ENCODE peak calls at places on chromosomes 7 and 10, in eight cellular contexts. A is HepG2, G is HCT116, H is K562, I is GM12878, L is upper lobe of left lung, N is Panc1, W is GM23338. Q is an unnamed sample. For H3K4me1, the result is how much of the 10 kb centered on the place peaks cover.

GRCh38 chr7:73746378-73746777 is 7.8 kb upstream of the ABHD11 start:
- ATAC-seq in A (no peak), G (no peak), H (no peak), I (no peak), L (no peak), N (no peak), W (no peak), Q (peak)

GRCh38 chr10:93272884-93273675 is 199.4 kb downstream of the CYP26A1 start:
- ATAC-seq in A (no peak), G (no peak), H (no peak), I (no peak), L (no peak), N (no peak), W (peak), Q (no peak)

GRCh38 chr10:100192350-100192749 is 6.5 kb upstream of the ERLIN1 start:
- ATAC-seq in A (no peak), G (no peak), H (no peak), I (no peak), L (peak), N (no peak), W (no peak), Q (no peak)

GRCh38 chr10:3239920-3240909 is 67.6 kb upstream of the PITRM1 start:
- ATAC-seq in A (peak), G (peak), H (no peak), I (peak), L (peak), N (no peak), W (no peak), Q (peak)

GRCh38 chr7:15085361-15085760 is 182.8 kb upstream of the DGKB start:
- ATAC-seq in A (no peak), G (no peak), H (no peak), I (no peak), L (no peak), N (no peak), W (no peak), Q (no peak)

GRCh38 chr7:50534690-50535290 is 30.4 kb downstream of the DDC start:
- ATAC-seq in A (peak), G (peak), H (peak), I (no peak), L (peak), N (peak), W (peak), Q (no peak)

GRCh38 chr10:90130321-90131086 is 429.1 kb downstream of the KIF20B start:
- ATAC-seq in A (no peak), G (no peak), H (no peak), I (peak), L (no peak), N (no peak), W (no peak), Q (no peak)

GRCh38 chr10:71239946-71240795 is 27.8 kb downstream of the UNC5B start:
- ATAC-seq in A (no peak), G (no peak), H (no peak), I (peak), L (no peak), N (no peak), W (no peak), Q (no peak)

GRCh38 chr10:124985162-124985561 is 43.2 kb downstream of the ZRANB1 start:
- ATAC-seq in A (no peak), G (no peak), H (no peak), I (no peak), L (no peak), N (no peak), W (no peak), Q (no peak)

GRCh38 chr10:128263891-128264688 is 137.9 kb upstream of the MKI67 start:
- ATAC-seq in A (peak), G (peak), H (peak), I (peak), L (peak), N (peak), W (peak), Q (no peak)

GRCh38 chr7:226281-226882 is 34.0 kb downstream of the FAM20C start:
- ATAC-seq in A (no peak), G (peak), H (peak), I (no peak), L (peak), N (peak), W (no peak), Q (no peak)

GRCh38 chr7:54932818-54933543 is 85.8 kb upstream of the EGFR start:
- ATAC-seq in A (peak), G (peak), H (peak), I (no peak), L (peak), N (peak), W (peak), Q (peak)

GRCh38 chr7:158407581-158408331 is 179.9 kb downstream of the PTPRN2 start:
- ATAC-seq in A (peak), G (peak), H (peak), I (no peak), L (no peak), N (peak), W (peak), Q (no peak)

GRCh38 chr7:130213820-130214219 is 6.2 kb downstream of the SSMEM1 start:
- ATAC-seq in A (no peak), G (no peak), H (peak), I (peak), L (no peak), N (no peak), W (no peak), Q (no peak)

GRCh38 chr10:96279219-96279641 is 7.9 kb upstream of the BLNK start:
- ATAC-seq in A (no peak), G (no peak), H (no peak), I (peak), L (no peak), N (no peak), W (peak), Q (peak)

GRCh38 chr10:96272986-96273280 is 1.6 kb upstream of the BLNK start:
- ATAC-seq in A (no peak), G (no peak), H (no peak), I (no peak), L (no peak), N (no peak), W (no peak), Q (no peak)

GRCh38 chr10:96276426-96276825 is 5.1 kb upstream of the BLNK start:
- ATAC-seq in A (no peak), G (no peak), H (no peak), I (no peak), L (no peak), N (no peak), W (no peak), Q (no peak)

GRCh38 chr10:96276831-96277230 is 5.5 kb upstream of the BLNK start:
- ATAC-seq in A (no peak), G (no peak), H (no peak), I (no peak), L (no peak), N (no peak), W (no peak), Q (no peak)

GRCh38 chr10:96275685-96276418 is 4.5 kb upstream of the BLNK start:
- ATAC-seq in A (no peak), G (no peak), H (no peak), I (no peak), L (no peak), N (no peak), W (no peak), Q (no peak)
- H3K4me1 ChIP-seq in A (under half), G (under half), H (under half), I (under half), L (under half), N (under half), W (under half), Q (under half)

GRCh38 chr7:148830897-148831692 is 53.0 kb downstream of the EZH2 start:
- ATAC-seq in A (no peak), G (no peak), H (peak), I (no peak), L (no peak), N (no peak), W (no peak), Q (no peak)

GRCh38 chr7:148831782-148832181 is 52.3 kb downstream of the EZH2 start:
- ATAC-seq in A (no peak), G (no peak), H (peak), I (no peak), L (no peak), N (no peak), W (no peak), Q (no peak)

GRCh38 chr7:148834605-148835004 is 49.5 kb downstream of the EZH2 start:
- ATAC-seq in A (no peak), G (no peak), H (no peak), I (no peak), L (no peak), N (no peak), W (no peak), Q (no peak)

GRCh38 chr7:148838905-148839304 is 45.2 kb downstream of the EZH2 start:
- ATAC-seq in A (no peak), G (no peak), H (no peak), I (peak), L (no peak), N (no peak), W (no peak), Q (no peak)

GRCh38 chr7:148835854-148836253 is 48.2 kb downstream of the EZH2 start:
- ATAC-seq in A (no peak), G (no peak), H (no peak), I (no peak), L (no peak), N (no peak), W (no peak), Q (no peak)
- TF ChIP-seq POLR2AphosphoS5 in A (no peak), G (no peak), H (no peak), I (no peak), L (no peak), N (no peak), W (no peak), Q (no peak)

GRCh38 chr7:135745702-135746312 is 2.8 kb downstream of the FAM180A start:
- ATAC-seq in A (no peak), G (peak), H (peak), I (no peak), L (peak), N (no peak), W (no peak), Q (peak)
- H3K4me1 ChIP-seq in A (under half), G (under half), H (under half), I (under half), L (under half), N (under half), W (under half), Q (under half)

DNA sequence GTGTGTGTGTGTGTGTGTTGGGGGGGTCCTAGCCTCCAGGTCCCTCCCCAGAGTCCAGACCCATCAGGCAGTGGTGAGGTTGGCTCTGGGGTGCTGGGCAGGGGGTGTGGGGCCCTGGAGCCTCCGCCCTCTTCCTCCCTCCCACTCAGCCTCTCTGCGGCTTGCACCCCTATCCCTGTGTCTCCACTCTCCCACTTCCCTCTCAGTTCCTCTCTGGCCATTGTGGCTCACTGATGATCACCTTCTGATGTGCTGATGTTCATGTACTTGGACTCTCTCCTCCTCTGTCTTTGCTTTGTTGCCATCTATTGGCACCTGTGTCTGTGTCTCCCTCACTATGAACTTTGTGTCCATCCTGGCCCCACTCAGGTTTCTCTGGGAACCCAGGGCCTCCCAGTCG is 298.8 kb downstream of the ZEB1 start:
- ATAC-seq in A (no peak), G (no peak), H (no peak), I (no peak), L (no peak), N (no peak), W (no peak), Q (no peak)
- TF ChIP-seq POLR2AphosphoS5 in A (no peak), G (no peak), H (no peak), I (no peak), L (no peak), N (no peak), W (no peak), Q (no peak)

DNA sequence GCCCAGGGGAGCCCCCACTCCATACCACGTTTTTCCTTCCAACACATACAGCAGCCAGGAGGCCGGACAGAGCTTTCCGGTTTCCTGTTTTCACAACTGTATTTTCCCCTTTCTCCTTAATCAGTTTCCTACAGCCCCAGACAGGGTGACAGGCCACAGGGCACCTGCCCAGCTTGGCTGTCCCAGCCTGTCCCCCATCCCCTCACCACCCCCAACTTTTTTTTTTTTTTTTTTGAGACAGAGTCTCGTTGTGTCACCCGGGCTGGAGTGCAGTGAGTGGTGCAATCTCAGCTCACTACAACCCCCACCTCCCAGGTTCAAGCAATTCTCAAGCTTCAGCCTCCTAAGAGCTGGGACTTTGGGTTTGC is 10.3 kb upstream of the HSPB1 start:
- ATAC-seq in A (peak), G (peak), H (peak), I (peak), L (peak), N (peak), W (no peak), Q (peak)
- H3K4me1 ChIP-seq in A (half or more), G (half or more), H (under half), I (under half), L (half or more), N (half or more), W (under half), Q (under half)

GRCh38 chr7:134515569-134516468 is 11.5 kb upstream of the AKR1B10 start:
- ATAC-seq in A (no peak), G (peak), H (no peak), I (no peak), L (peak), N (peak), W (no peak), Q (peak)
- TF ChIP-seq POLR2AphosphoS5 in A (no peak), G (no peak), H (no peak), I (no peak), L (no peak), N (no peak), W (no peak), Q (no peak)

GRCh38 chr10:28566458-28566857 is 33.5 kb downstream of the WAC start:
- ATAC-seq in A (peak), G (no peak), H (no peak), I (no peak), L (peak), N (no peak), W (no peak), Q (no peak)
- H3K4me1 ChIP-seq in A (half or more), G (under half), H (under half), I (under half), L (under half), N (under half), W (under half), Q (under half)

DNA sequence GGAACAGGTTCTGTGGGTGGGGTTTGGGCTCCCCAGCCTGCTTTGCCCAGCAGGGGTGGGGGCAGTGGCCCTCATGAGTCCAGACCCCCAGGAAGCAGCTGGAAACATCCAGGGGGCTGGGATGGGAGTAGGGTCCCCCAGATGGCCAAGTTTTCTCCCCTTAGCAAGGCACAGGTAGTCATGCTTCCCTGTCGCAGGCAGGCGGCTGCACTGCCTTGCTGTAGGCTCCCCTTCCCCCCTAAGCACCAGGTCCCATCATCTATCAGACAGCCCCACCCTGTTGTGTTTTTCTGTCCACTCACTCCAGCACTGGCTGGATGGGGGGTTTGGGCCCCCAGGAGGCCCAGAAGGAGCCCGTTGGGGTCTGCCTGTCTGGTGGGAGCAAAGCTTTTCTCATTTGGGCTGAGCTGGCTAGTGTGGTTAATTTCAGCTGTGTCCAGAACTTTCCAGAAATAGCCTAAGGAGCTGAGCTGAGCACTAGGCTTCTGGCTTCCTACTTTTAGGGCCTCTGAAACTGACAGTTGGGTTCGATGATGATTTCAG is 7.9 kb downstream of the BRI3 start:
- ATAC-seq in A (no peak), G (no peak), H (peak), I (no peak), L (no peak), N (no peak), W (no peak), Q (no peak)
- TF ChIP-seq POLR2AphosphoS5 in A (no peak), G (no peak), H (no peak), I (no peak), L (no peak), N (peak), W (no peak), Q (no peak)

GRCh38 chr7:101597941-101598340 is 31.2 kb downstream of the MYL10 start:
- ATAC-seq in A (peak), G (no peak), H (no peak), I (no peak), L (no peak), N (no peak), W (no peak), Q (no peak)
- H3K4me1 ChIP-seq in A (half or more), G (under half), H (under half), I (under half), L (under half), N (under half), W (under half), Q (under half)

GRCh38 chr7:122092964-122093797 is 50.9 kb downstream of the AASS start:
- ATAC-seq in A (peak), G (peak), H (peak), I (peak), L (peak), N (no peak), W (peak), Q (no peak)
- TF ChIP-seq POLR2AphosphoS5 in A (no peak), G (no peak), H (no peak), I (no peak), L (no peak), N (no peak), W (peak), Q (no peak)